ENCODE peak calls at places on chromosomes 11 and 22, in five cellular contexts. X, E, S, W and T are unnamed samples.

GRCh38 chr11:86380295-86380694 is 5.6 kb downstream of the CCDC81 start:
- DNase-seq in X (no peak), E (no peak), S (no peak), W (no peak), T (no peak)

GRCh38 chr11:3009481-3009880 is 17.4 kb upstream of the NAP1L4 start:
- DNase-seq in X (no peak), E (no peak), S (no peak), W (no peak), T (no peak)

GRCh38 chr11:34621876-34622275 is 983 bp downstream of the EHF start:
- DNase-seq in X (peak), E (no peak), S (no peak), W (no peak), T (no peak)

GRCh38 chr11:94623120-94623735 is 56.1 kb downstream of the PIWIL4 start:
- DNase-seq in X (peak), E (no peak), S (no peak), W (peak), T (peak)

GRCh38 chr11:57903011-57903410 is 120.7 kb upstream of the OR9Q1 start:
- DNase-seq in X (no peak), E (no peak), S (no peak), W (no peak), T (no peak)

GRCh38 chr11:43626798-43627197 is 53.7 kb upstream of the HSD17B12 start:
- DNase-seq in X (no peak), E (no peak), S (no peak), W (no peak), T (no peak)

GRCh38 chr22:22949953-22950352 is 62.3 kb downstream of the IGLL5 start:
- DNase-seq in X (no peak), E (no peak), S (no peak), W (no peak), T (no peak)

GRCh38 chr11:67700141-67700540 is 25.7 kb upstream of the ALDH3B2 start:
- DNase-seq in X (no peak), E (no peak), S (no peak), W (no peak), T (no peak)

GRCh38 chr22:22767876-22768602 is 119.6 kb upstream of the IGLL5 start:
- DNase-seq in X (peak), E (no peak), S (no peak), W (no peak), T (no peak)

GRCh38 chr11:103396237-103396636 is 287.0 kb downstream of the DYNC2H1 start:
- DNase-seq in X (peak), E (no peak), S (no peak), W (peak), T (no peak)

GRCh38 chr11:128330203-128330602 is 257.2 kb downstream of the ETS1 start:
- DNase-seq in X (no peak), E (no peak), S (no peak), W (no peak), T (no peak)

GRCh38 chr11:104057908-104058307 is 21.5 kb downstream of the DDI1 start:
- DNase-seq in X (no peak), E (no peak), S (no peak), W (no peak), T (no peak)

GRCh38 chr11:44708063-44708462 is 18.7 kb upstream of the TSPAN18 start:
- DNase-seq in X (peak), E (no peak), S (no peak), W (no peak), T (peak)

GRCh38 chr11:14764899-14765527 is 121.4 kb downstream of the PDE3B start:
- DNase-seq in X (peak), E (no peak), S (no peak), W (peak), T (peak)

GRCh38 chr11:98711011-98711410 is 309.7 kb upstream of the CNTN5 start:
- DNase-seq in X (peak), E (no peak), S (no peak), W (no peak), T (no peak)

GRCh38 chr11:80930038-80930437 is 1489.2 kb upstream of the TENM4 start:
- DNase-seq in X (no peak), E (no peak), S (no peak), W (no peak), T (no peak)

GRCh38 chr11:12707500-12707880 is 33.3 kb downstream of the TEAD1 start:
- DNase-seq in X (no peak), E (no peak), S (no peak), W (no peak), T (no peak)

GRCh38 chr11:85821636-85822035 is 10.7 kb upstream of the SYTL2 start:
- DNase-seq in X (peak), E (no peak), S (no peak), W (peak), T (peak)

GRCh38 chr11:129279326-129280026 is 87.4 kb upstream of the ARHGAP32 start:
- DNase-seq in X (peak), E (peak), S (no peak), W (peak), T (peak)

GRCh38 chr22:23549198-23549595 is 30.9 kb downstream of the IGLL1 start:
- DNase-seq in X (no peak), E (peak), S (no peak), W (no peak), T (no peak)

GRCh38 chr11:102437026-102437425 is 15.5 kb downstream of the TMEM123 start:
- DNase-seq in X (peak), E (no peak), S (no peak), W (no peak), T (no peak)

GRCh38 chr22:41324818-41325528 is 23.6 kb downstream of the ZC3H7B start:
- DNase-seq in X (no peak), E (no peak), S (no peak), W (no peak), T (no peak)

GRCh38 chr11:93738647-93739081 is 2.6 kb downstream of the TAF1D start:
- DNase-seq in X (peak), E (no peak), S (no peak), W (no peak), T (no peak)

GRCh38 chr22:35904332-35904692 is 124.3 kb downstream of the RBFOX2 start:
- DNase-seq in X (no peak), E (no peak), S (no peak), W (no peak), T (no peak)

GRCh38 chr11:70698871-70699270 is 300.5 kb downstream of the CTTN start:
- DNase-seq in X (no peak), E (no peak), S (no peak), W (no peak), T (no peak)

GRCh38 chr11:116732740-116733385 is 39.9 kb downstream of the BUD13 start:
- DNase-seq in X (peak), E (peak), S (no peak), W (peak), T (peak)

GRCh38 chr22:31646186-31647019 is 15.6 kb downstream of the PISD start:
- DNase-seq in X (peak), E (no peak), S (no peak), W (peak), T (peak)

GRCh38 chr11:113397212-113397611 is 9.6 kb downstream of the ANKK1 start:
- DNase-seq in X (no peak), E (no peak), S (no peak), W (no peak), T (no peak)

GRCh38 chr11:111307472-111308108 is 9.2 kb downstream of the POU2AF3 start:
- DNase-seq in X (no peak), E (no peak), S (no peak), W (no peak), T (no peak)

GRCh38 chr11:32435152-32435480 is 223 bp downstream of the WT1 start:
- DNase-seq in X (peak), E (no peak), S (no peak), W (no peak), T (no peak)

GRCh38 chr11:66363805-66364535 is 7.6 kb downstream of the SLC29A2 start:
- DNase-seq in X (peak), E (no peak), S (no peak), W (no peak), T (no peak)

GRCh38 chr22:49026476-49027121 is 801.1 kb downstream of the BRD1 start:
- DNase-seq in X (no peak), E (no peak), S (no peak), W (no peak), T (no peak)
- TF ChIP-seq CTCF in X (no peak), E (no peak), S (no peak), W (no peak), T (no peak)

DNA sequence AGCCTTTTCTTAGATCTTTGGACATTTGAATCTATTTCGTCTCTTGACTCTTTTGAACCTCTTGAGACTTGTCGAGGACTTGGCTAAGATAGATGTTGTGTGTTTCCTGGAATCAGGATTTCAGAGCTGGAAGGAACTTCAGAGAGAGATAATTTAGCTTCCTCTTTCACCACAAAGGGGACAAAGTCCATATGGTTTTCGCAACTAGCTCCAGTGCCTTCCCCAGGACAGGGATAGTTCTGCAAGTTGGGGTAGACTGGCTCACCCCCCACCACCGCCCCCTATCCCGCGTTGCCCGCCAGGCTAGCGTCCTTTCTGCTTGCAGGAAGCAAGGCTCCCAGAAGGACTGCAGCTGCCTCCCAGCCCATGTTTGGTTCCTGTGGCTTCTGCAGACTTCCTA is 75.7 kb upstream of the MYO18B start:
- DNase-seq in X (no peak), E (no peak), S (no peak), W (no peak), T (no peak)
- TF ChIP-seq CTCF in X (no peak), E (no peak), S (no peak), W (no peak), T (no peak)

GRCh38 chr11:16788141-16789060 is 50.0 kb downstream of the C11orf58 start:
- DNase-seq in X (peak), E (peak), S (no peak), W (peak), T (peak)
- TF ChIP-seq CTCF in X (peak), E (peak), S (peak), W (peak), T (peak)

GRCh38 chr11:75814686-75815344 is at the start of gene UVRAG:
- DNase-seq in X (peak), E (peak), S (peak), W (peak), T (peak)
- TF ChIP-seq CTCF in X (no peak), E (peak), S (peak), W (peak), T (no peak)